ENCODE peak calls at places on chromosomes 11 and 22, in seven cellular contexts. One of them, this sample, is unnamed. For H3K4me1, H3K9me3 and H3K36me3, the result is how much of the 10 kb centered on the place peaks cover.

GRCh38 chr11:66904055-66904454 is 47.2 kb downstream of the LRFN4 start:
- DNase-seq in endothelial cell of umbilical vein: peak
- DNase-seq in A673: no peak
- DNase-seq in fibroblast of lung: peak
- DNase-seq in lower lobe of right lung: no peak
- DNase-seq in Panc1: no peak
- DNase-seq in breast epithelium: no peak
- DNase-seq in this sample: no peak

GRCh38 chr22:27885977-27886842 is 32.8 kb downstream of the PITPNB start:
- DNase-seq in lower lobe of right lung: no peak
- DNase-seq in breast epithelium: no peak
- DNase-seq in fibroblast of lung: peak
- DNase-seq in Panc1: peak
- DNase-seq in A673: peak
- DNase-seq in endothelial cell of umbilical vein: peak
- DNase-seq in this sample: peak

GRCh38 chr22:39734866-39735265 is 158.7 kb downstream of the ENTHD1 start:
- DNase-seq in A673: no peak
- DNase-seq in endothelial cell of umbilical vein: no peak
- DNase-seq in fibroblast of lung: no peak
- DNase-seq in lower lobe of right lung: no peak
- DNase-seq in breast epithelium: no peak
- DNase-seq in Panc1: no peak
- DNase-seq in this sample: no peak

GRCh38 chr22:40703731-40704130 is 24.4 kb downstream of the MCHR1 start:
- DNase-seq in fibroblast of lung: no peak
- DNase-seq in endothelial cell of umbilical vein: no peak
- DNase-seq in breast epithelium: no peak
- DNase-seq in A673: peak
- DNase-seq in Panc1: no peak
- DNase-seq in lower lobe of right lung: no peak
- DNase-seq in this sample: no peak

GRCh38 chr11:96579642-96580041 is 189.8 kb downstream of the JRKL start:
- DNase-seq in fibroblast of lung: no peak
- DNase-seq in Panc1: no peak
- DNase-seq in breast epithelium: no peak
- DNase-seq in endothelial cell of umbilical vein: no peak
- DNase-seq in A673: no peak
- DNase-seq in lower lobe of right lung: no peak
- DNase-seq in this sample: no peak

GRCh38 chr11:75654314-75654713 is 14.5 kb downstream of the MAP6 start:
- DNase-seq in endothelial cell of umbilical vein: no peak
- DNase-seq in Panc1: no peak
- DNase-seq in A673: no peak
- DNase-seq in breast epithelium: no peak
- DNase-seq in lower lobe of right lung: no peak
- DNase-seq in fibroblast of lung: peak
- DNase-seq in this sample: no peak

GRCh38 chr11:1071571-1072115 is 3.0 kb upstream of the MUC2 start:
- DNase-seq in endothelial cell of umbilical vein: no peak
- DNase-seq in breast epithelium: no peak
- DNase-seq in Panc1: no peak
- DNase-seq in lower lobe of right lung: peak
- DNase-seq in fibroblast of lung: no peak
- DNase-seq in A673: no peak
- DNase-seq in this sample: no peak

GRCh38 chr22:49657275-49657973 is 170.2 kb downstream of the BRD1 start:
- DNase-seq in Panc1: no peak
- DNase-seq in lower lobe of right lung: peak
- DNase-seq in A673: no peak
- DNase-seq in endothelial cell of umbilical vein: peak
- DNase-seq in breast epithelium: peak
- DNase-seq in fibroblast of lung: no peak
- DNase-seq in this sample: peak

GRCh38 chr22:42340695-42341383 is 70.4 kb upstream of the TCF20 start:
- DNase-seq in breast epithelium: no peak
- DNase-seq in Panc1: no peak
- DNase-seq in lower lobe of right lung: no peak
- DNase-seq in fibroblast of lung: no peak
- DNase-seq in endothelial cell of umbilical vein: no peak
- DNase-seq in A673: no peak
- DNase-seq in this sample: peak

GRCh38 chr11:66142370-66143263 is 72.5 kb downstream of the PACS1 start:
- DNase-seq in breast epithelium: no peak
- DNase-seq in Panc1: no peak
- DNase-seq in fibroblast of lung: peak
- DNase-seq in endothelial cell of umbilical vein: no peak
- DNase-seq in lower lobe of right lung: no peak
- DNase-seq in A673: no peak
- DNase-seq in this sample: no peak

GRCh38 chr11:12725863-12726666 is 51.8 kb downstream of the TEAD1 start:
- DNase-seq in Panc1: no peak
- DNase-seq in breast epithelium: no peak
- DNase-seq in lower lobe of right lung: no peak
- DNase-seq in endothelial cell of umbilical vein: peak
- DNase-seq in A673: no peak
- DNase-seq in fibroblast of lung: peak
- DNase-seq in this sample: no peak

GRCh38 chr22:22906907-22907550 is 19.4 kb downstream of the IGLL5 start:
- DNase-seq in Panc1: no peak
- DNase-seq in breast epithelium: no peak
- DNase-seq in fibroblast of lung: no peak
- DNase-seq in A673: no peak
- DNase-seq in endothelial cell of umbilical vein: no peak
- DNase-seq in lower lobe of right lung: no peak
- DNase-seq in this sample: no peak

GRCh38 chr22:27835446-27835845 is 33.9 kb upstream of the MN1 start:
- DNase-seq in endothelial cell of umbilical vein: no peak
- DNase-seq in Panc1: no peak
- DNase-seq in fibroblast of lung: peak
- DNase-seq in lower lobe of right lung: no peak
- DNase-seq in A673: no peak
- DNase-seq in breast epithelium: no peak
- DNase-seq in this sample: no peak

GRCh38 chr22:31646186-31647019 is 15.6 kb downstream of the PISD start:
- DNase-seq in Panc1: peak
- DNase-seq in lower lobe of right lung: no peak
- DNase-seq in fibroblast of lung: peak
- DNase-seq in endothelial cell of umbilical vein: peak
- DNase-seq in A673: no peak
- DNase-seq in breast epithelium: no peak
- DNase-seq in this sample: peak

GRCh38 chr11:2928605-2929510 is at the start of gene PHLDA2:
- DNase-seq in A673: peak
- DNase-seq in breast epithelium: no peak
- DNase-seq in fibroblast of lung: peak
- DNase-seq in endothelial cell of umbilical vein: peak
- DNase-seq in Panc1: no peak
- DNase-seq in lower lobe of right lung: peak
- DNase-seq in this sample: no peak
- H3K4me1 ChIP-seq in A673: under half
- H3K4me1 ChIP-seq in breast epithelium: under half
- H3K4me1 ChIP-seq in fibroblast of lung: under half
- H3K4me1 ChIP-seq in endothelial cell of umbilical vein: under half
- H3K4me1 ChIP-seq in Panc1: half or more
- H3K4me1 ChIP-seq in lower lobe of right lung: under half
- H3K4me1 ChIP-seq in this sample: under half

DNA sequence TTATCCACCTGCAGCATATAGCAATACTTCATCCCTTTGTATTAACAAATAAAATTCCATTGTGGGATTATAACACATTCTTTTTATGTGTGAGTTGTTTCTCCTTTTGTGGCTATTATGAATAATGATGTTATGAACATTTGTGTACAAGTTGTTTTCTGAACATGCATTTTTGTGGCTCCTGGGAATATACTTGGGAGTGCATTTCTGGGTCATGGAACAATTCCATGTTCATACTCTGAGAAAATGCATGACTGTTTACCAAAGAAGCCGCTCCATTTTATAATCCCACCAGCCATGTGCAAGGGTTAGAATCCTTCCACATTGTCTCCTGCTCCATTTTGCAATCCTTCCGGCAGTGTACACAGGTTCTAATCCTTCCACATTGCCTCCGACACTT is 713.8 kb downstream of the TBC1D22A start:
- DNase-seq in fibroblast of lung: no peak
- DNase-seq in breast epithelium: no peak
- DNase-seq in endothelial cell of umbilical vein: no peak
- DNase-seq in A673: no peak
- DNase-seq in Panc1: no peak
- DNase-seq in lower lobe of right lung: no peak
- DNase-seq in this sample: no peak
- H3K9me3 ChIP-seq in fibroblast of lung: under half
- H3K9me3 ChIP-seq in breast epithelium: under half
- H3K9me3 ChIP-seq in endothelial cell of umbilical vein: under half
- H3K9me3 ChIP-seq in A673: under half
- H3K9me3 ChIP-seq in Panc1: under half
- H3K9me3 ChIP-seq in lower lobe of right lung: under half
- H3K9me3 ChIP-seq in this sample: under half

DNA sequence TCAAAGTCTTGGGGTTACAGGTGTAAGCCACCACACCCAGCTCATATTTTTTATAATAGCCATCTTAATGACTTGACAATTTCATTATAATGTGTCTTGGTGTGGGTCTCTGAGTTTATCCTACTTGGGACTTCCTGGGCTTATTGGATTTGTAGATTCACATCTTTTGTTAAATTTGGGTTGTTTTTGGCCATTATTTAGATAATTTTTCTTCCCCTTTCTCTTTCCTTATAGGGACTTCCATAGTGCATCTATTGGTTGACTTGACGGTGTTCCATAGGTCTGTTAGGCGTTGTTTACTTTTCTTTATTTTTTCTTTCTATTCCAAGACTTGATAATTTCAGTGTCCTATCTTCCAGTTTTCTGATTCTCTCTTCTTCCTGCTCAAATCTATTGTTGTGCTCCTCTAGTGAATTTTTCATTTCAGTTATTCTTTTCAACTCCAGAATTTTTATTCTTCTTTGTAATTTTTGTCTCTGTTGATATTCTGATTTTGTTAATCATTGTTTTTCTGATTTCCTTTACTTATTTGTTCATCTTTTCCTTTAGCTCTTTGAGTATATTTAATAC is 45.6 kb downstream of the RRM1 start:
- DNase-seq in breast epithelium: no peak
- DNase-seq in Panc1: no peak
- DNase-seq in A673: no peak
- DNase-seq in endothelial cell of umbilical vein: no peak
- DNase-seq in fibroblast of lung: no peak
- DNase-seq in lower lobe of right lung: no peak
- DNase-seq in this sample: no peak
- H3K36me3 ChIP-seq in breast epithelium: under half
- H3K36me3 ChIP-seq in Panc1: under half
- H3K36me3 ChIP-seq in A673: under half
- H3K36me3 ChIP-seq in endothelial cell of umbilical vein: under half
- H3K36me3 ChIP-seq in fibroblast of lung: under half
- H3K36me3 ChIP-seq in lower lobe of right lung: under half
- H3K36me3 ChIP-seq in this sample: half or more

DNA sequence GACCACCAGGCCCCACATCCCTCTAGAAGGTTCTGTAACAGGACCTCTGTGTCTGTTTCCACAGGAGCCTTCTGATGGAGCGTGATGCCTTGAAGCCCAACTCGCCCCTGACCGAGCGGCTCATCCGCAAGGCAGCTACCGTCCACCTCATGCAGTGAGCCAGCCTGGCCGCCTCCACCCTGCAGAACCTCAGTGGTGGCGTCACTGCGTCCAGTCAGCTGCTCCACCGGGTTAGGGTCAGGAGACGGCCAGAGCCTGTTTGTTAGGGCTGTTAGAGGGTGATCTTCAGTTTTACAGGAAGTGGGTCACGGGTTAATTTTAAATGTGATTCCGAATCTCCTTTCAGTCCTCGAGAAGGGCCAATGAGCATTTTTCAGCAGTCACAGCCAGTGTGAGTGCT is 3.9 kb upstream of the GTSE1 start:
- DNase-seq in lower lobe of right lung: peak
- DNase-seq in fibroblast of lung: no peak
- DNase-seq in Panc1: no peak
- DNase-seq in breast epithelium: no peak
- DNase-seq in A673: no peak
- DNase-seq in endothelial cell of umbilical vein: no peak
- DNase-seq in this sample: no peak
- H3K4me1 ChIP-seq in lower lobe of right lung: under half
- H3K4me1 ChIP-seq in fibroblast of lung: under half
- H3K4me1 ChIP-seq in Panc1: under half
- H3K4me1 ChIP-seq in breast epithelium: under half
- H3K4me1 ChIP-seq in A673: under half
- H3K4me1 ChIP-seq in endothelial cell of umbilical vein: under half
- H3K4me1 ChIP-seq in this sample: under half

DNA sequence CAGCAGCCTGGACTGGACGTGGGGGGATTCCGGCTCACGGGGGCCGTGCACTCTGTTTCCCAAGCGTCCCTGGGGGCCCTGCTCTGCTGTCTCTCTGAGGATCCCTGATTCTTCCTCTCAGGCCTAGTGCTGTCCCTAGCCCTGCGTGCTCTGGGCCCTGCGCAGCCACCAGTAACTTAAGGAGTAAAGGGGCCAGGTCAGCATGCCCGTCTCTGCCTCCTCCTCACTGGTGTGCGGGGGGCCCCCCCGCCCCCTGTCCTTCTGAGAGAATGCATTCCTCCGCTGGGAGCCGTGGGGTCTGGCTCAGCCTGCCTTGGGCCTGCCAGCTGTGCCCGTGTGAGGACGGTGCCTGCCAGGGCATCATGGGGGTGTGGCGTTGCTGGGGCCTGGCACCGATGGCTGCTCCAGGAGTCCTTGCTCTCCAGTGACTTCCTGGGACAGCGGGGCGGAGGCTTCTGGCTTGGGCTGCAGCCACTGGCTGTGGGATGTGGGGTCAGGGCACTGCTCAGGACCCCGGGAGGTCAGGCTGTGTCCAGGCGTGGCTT is 429.7 kb downstream of the TBC1D22A start:
- DNase-seq in endothelial cell of umbilical vein: no peak
- DNase-seq in lower lobe of right lung: peak
- DNase-seq in A673: no peak
- DNase-seq in fibroblast of lung: no peak
- DNase-seq in breast epithelium: no peak
- DNase-seq in Panc1: no peak
- DNase-seq in this sample: no peak
- H3K9me3 ChIP-seq in endothelial cell of umbilical vein: under half
- H3K9me3 ChIP-seq in lower lobe of right lung: under half
- H3K9me3 ChIP-seq in A673: under half
- H3K9me3 ChIP-seq in fibroblast of lung: under half
- H3K9me3 ChIP-seq in breast epithelium: under half
- H3K9me3 ChIP-seq in Panc1: under half
- H3K9me3 ChIP-seq in this sample: under half

GRCh38 chr22:29664731-29665130 is 55.1 kb upstream of the CABP7 start:
- DNase-seq in lower lobe of right lung: no peak
- DNase-seq in endothelial cell of umbilical vein: no peak
- DNase-seq in A673: no peak
- DNase-seq in Panc1: no peak
- DNase-seq in breast epithelium: peak
- DNase-seq in fibroblast of lung: peak
- DNase-seq in this sample: no peak
- H3K36me3 ChIP-seq in lower lobe of right lung: half or more
- H3K36me3 ChIP-seq in endothelial cell of umbilical vein: under half
- H3K36me3 ChIP-seq in A673: under half
- H3K36me3 ChIP-seq in Panc1: under half
- H3K36me3 ChIP-seq in breast epithelium: under half
- H3K36me3 ChIP-seq in fibroblast of lung: under half
- H3K36me3 ChIP-seq in this sample: under half